ENCODE peak calls at places on chromosomes 6 and 20, in four cellular contexts. One of them, this sample, is unnamed.

GRCh38 chr6:69866351-69867074 is at the start of gene COL19A1:
- DNase-seq in mucosa of descending colon: peak; percentile 64
- DNase-seq in thoracic aorta: no peak
- DNase-seq in psoas muscle: no peak
- DNase-seq in this sample: no peak

GRCh38 chr6:28880894-28881780 is 42.6 kb downstream of the TRIM27 start:
- DNase-seq in mucosa of descending colon: no peak
- DNase-seq in thoracic aorta: peak; percentile 36
- DNase-seq in psoas muscle: peak; percentile 60
- DNase-seq in this sample: no peak

GRCh38 chr6:55953384-55953783 is 78.0 kb upstream of the BMP5 start:
- DNase-seq in mucosa of descending colon: no peak
- DNase-seq in thoracic aorta: no peak
- DNase-seq in psoas muscle: no peak
- DNase-seq in this sample: no peak

GRCh38 chr6:12590901-12591300 is 125.7 kb upstream of the PHACTR1 start:
- DNase-seq in mucosa of descending colon: no peak
- DNase-seq in thoracic aorta: no peak
- DNase-seq in psoas muscle: no peak
- DNase-seq in this sample: no peak

GRCh38 chr20:34553366-34553867 is 5.1 kb upstream of the MAP1LC3A start:
- DNase-seq in mucosa of descending colon: peak; percentile 22
- DNase-seq in thoracic aorta: no peak
- DNase-seq in psoas muscle: no peak
- DNase-seq in this sample: no peak

GRCh38 chr6:118894425-118895240 is 681 bp downstream of the ASF1A start:
- DNase-seq in mucosa of descending colon: peak; percentile 79
- DNase-seq in thoracic aorta: no peak
- DNase-seq in psoas muscle: peak; percentile 87
- DNase-seq in this sample: no peak

GRCh38 chr6:47484616-47485015 is 7.0 kb downstream of the CD2AP start:
- DNase-seq in mucosa of descending colon: no peak
- DNase-seq in thoracic aorta: no peak
- DNase-seq in psoas muscle: no peak
- DNase-seq in this sample: no peak

GRCh38 chr6:34543421-34543820 is 12.7 kb downstream of the SPDEF start:
- DNase-seq in mucosa of descending colon: no peak
- DNase-seq in thoracic aorta: no peak
- DNase-seq in psoas muscle: no peak
- DNase-seq in this sample: no peak

GRCh38 chr6:126118934-126119333 is 132.6 kb downstream of the TRMT11 start:
- DNase-seq in mucosa of descending colon: no peak
- DNase-seq in thoracic aorta: no peak
- DNase-seq in psoas muscle: no peak
- DNase-seq in this sample: no peak

GRCh38 chr6:154606457-154606856 is 96.0 kb upstream of the CNKSR3 start:
- DNase-seq in mucosa of descending colon: no peak
- DNase-seq in thoracic aorta: no peak
- DNase-seq in psoas muscle: no peak
- DNase-seq in this sample: no peak

GRCh38 chr20:61821698-61822097 is 244.0 kb downstream of the TAF4 start:
- DNase-seq in mucosa of descending colon: peak; percentile 7
- DNase-seq in thoracic aorta: no peak
- DNase-seq in psoas muscle: no peak
- DNase-seq in this sample: no peak

GRCh38 chr20:43727980-43728590 is 1.3 kb upstream of the GTSF1L start:
- DNase-seq in mucosa of descending colon: no peak
- DNase-seq in thoracic aorta: no peak
- DNase-seq in psoas muscle: no peak
- DNase-seq in this sample: no peak

GRCh38 chr6:136289579-136290405 is at the start of gene BCLAF1:
- DNase-seq in mucosa of descending colon: peak; percentile 100
- DNase-seq in thoracic aorta: peak; percentile 96
- DNase-seq in psoas muscle: peak; percentile 100
- DNase-seq in this sample: peak; percentile 69
- TF ChIP-seq CTCF in mucosa of descending colon: no peak
- TF ChIP-seq CTCF in thoracic aorta: no peak
- TF ChIP-seq CTCF in psoas muscle: no peak
- TF ChIP-seq CTCF in this sample: no peak

DNA sequence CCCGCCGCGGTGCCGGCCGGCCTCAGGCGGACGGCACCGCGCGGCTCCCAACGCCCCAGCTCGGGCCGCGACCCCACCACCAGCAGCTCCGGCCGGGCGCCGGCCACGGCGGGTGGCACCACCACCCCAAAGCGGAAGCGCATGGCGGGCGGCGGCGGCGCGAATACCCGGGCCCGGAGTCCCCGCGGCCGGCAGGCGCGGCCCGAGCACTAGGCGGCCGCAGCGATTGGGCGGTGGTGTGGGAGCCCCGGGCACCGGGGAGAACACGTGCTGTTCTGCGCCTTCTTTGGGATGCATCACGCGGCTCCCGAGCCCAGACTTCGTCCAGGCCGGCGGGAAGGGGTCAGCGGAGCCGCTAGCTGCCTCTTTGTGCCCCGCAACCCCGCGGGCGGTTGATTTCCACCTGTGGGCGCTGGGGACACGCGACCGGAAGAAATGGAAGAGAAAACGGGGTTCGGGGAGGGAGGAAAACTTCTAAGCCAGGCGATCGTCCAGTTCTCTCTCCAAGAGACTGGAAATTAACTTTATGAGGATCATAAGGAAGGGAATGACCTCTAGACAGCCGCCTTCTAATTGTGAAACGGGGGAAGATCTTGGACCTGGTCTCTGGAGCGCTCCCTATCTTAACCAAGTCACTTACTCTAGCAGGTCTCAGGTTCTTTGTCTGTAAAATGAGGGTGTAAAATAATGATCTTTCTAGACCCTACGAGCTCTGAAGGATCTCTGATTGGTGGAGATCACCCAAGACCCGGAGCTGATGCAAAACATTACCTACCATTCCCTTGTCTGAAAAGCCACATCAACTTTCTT is at the start of gene EPM2A:
- DNase-seq in mucosa of descending colon: peak; percentile 88
- DNase-seq in thoracic aorta: peak; percentile 38
- DNase-seq in psoas muscle: peak; percentile 93
- DNase-seq in this sample: no peak
- TF ChIP-seq CTCF in mucosa of descending colon: no peak
- TF ChIP-seq CTCF in thoracic aorta: no peak
- TF ChIP-seq CTCF in psoas muscle: no peak
- TF ChIP-seq CTCF in this sample: no peak

GRCh38 chr6:1576711-1577110 is 33.0 kb upstream of the FOXC1 start:
- DNase-seq in mucosa of descending colon: no peak
- DNase-seq in thoracic aorta: no peak
- DNase-seq in psoas muscle: no peak
- DNase-seq in this sample: no peak
- TF ChIP-seq CTCF in mucosa of descending colon: no peak
- TF ChIP-seq CTCF in thoracic aorta: no peak
- TF ChIP-seq CTCF in psoas muscle: no peak
- TF ChIP-seq CTCF in this sample: no peak

GRCh38 chr20:48411906-48412305 is 415.9 kb downstream of the PREX1 start:
- DNase-seq in mucosa of descending colon: no peak
- DNase-seq in thoracic aorta: no peak
- DNase-seq in psoas muscle: no peak
- DNase-seq in this sample: no peak
- TF ChIP-seq CTCF in mucosa of descending colon: no peak
- TF ChIP-seq CTCF in thoracic aorta: no peak
- TF ChIP-seq CTCF in psoas muscle: no peak
- TF ChIP-seq CTCF in this sample: no peak

DNA sequence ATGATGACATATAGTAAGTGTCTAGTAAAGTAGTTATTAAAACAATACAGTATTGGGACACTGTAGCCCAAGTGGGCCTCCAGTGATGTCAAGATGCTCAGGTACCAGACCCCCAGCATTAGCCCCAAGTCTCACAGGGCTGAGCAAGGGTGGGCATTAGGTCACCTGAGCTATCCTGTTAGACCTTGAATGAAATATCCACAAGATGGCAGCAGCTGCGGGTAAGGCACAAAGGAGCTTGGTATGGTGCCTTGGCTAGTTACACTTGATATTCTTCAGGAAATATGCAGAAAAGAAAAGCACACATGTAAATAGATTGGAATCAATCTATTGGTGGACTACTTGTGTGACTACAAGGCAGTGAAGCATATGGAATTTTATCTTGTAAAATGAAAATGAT is 701.8 kb upstream of the ADGRB3 start:
- DNase-seq in mucosa of descending colon: no peak
- DNase-seq in thoracic aorta: no peak
- DNase-seq in psoas muscle: no peak
- DNase-seq in this sample: no peak
- TF ChIP-seq CTCF in mucosa of descending colon: no peak
- TF ChIP-seq CTCF in thoracic aorta: no peak
- TF ChIP-seq CTCF in psoas muscle: no peak
- TF ChIP-seq CTCF in this sample: no peak